ENCODE peak calls at places on chromosomes 1 and 21, in five cellular contexts. One of them, this sample, is unnamed.

GRCh38 chr21:34984356-34984755 is 64.7 kb downstream of the RUNX1 start:
- DNase-seq in GM12878: no peak
- DNase-seq in HepG2: no peak
- DNase-seq in K562: no peak
- DNase-seq in H1: no peak
- DNase-seq in this sample: no peak

GRCh38 chr1:103284270-103284669 is 175.9 kb upstream of the COL11A1 start:
- DNase-seq in K562: no peak
- DNase-seq in H1: no peak
- DNase-seq in GM12878: no peak
- DNase-seq in HepG2: no peak
- DNase-seq in this sample: peak

GRCh38 chr1:57826535-57826934 is 402.7 kb upstream of the DAB1 start:
- DNase-seq in K562: no peak
- DNase-seq in H1: no peak
- DNase-seq in GM12878: no peak
- DNase-seq in HepG2: no peak
- DNase-seq in this sample: peak

GRCh38 chr1:55632058-55632457 is 416.9 kb upstream of the USP24 start:
- DNase-seq in K562: no peak
- DNase-seq in HepG2: no peak
- DNase-seq in GM12878: no peak
- DNase-seq in H1: no peak
- DNase-seq in this sample: no peak

GRCh38 chr1:209886219-209886536 is 51.8 kb upstream of the SYT14 start:
- DNase-seq in GM12878: no peak
- DNase-seq in K562: no peak
- DNase-seq in HepG2: no peak
- DNase-seq in H1: no peak
- DNase-seq in this sample: no peak

GRCh38 chr1:19128965-19129514 is 81.0 kb downstream of the UBR4 start:
- DNase-seq in GM12878: no peak
- DNase-seq in HepG2: no peak
- DNase-seq in K562: no peak
- DNase-seq in H1: no peak
- DNase-seq in this sample: no peak

GRCh38 chr21:36966066-36966845 is at the start of gene HLCS:
- DNase-seq in HepG2: peak
- DNase-seq in K562: peak
- DNase-seq in H1: no peak
- DNase-seq in GM12878: no peak
- DNase-seq in this sample: peak

GRCh38 chr1:18938707-18939070 is 17.8 kb downstream of the IFFO2 start:
- DNase-seq in K562: no peak
- DNase-seq in H1: no peak
- DNase-seq in GM12878: no peak
- DNase-seq in HepG2: no peak
- DNase-seq in this sample: peak

GRCh38 chr1:205965039-205965630 is 21.9 kb upstream of the SLC26A9 start:
- DNase-seq in GM12878: no peak
- DNase-seq in HepG2: no peak
- DNase-seq in K562: no peak
- DNase-seq in H1: no peak
- DNase-seq in this sample: no peak

GRCh38 chr1:206074839-206075238 is 21.9 kb downstream of the RHEX start:
- DNase-seq in GM12878: no peak
- DNase-seq in H1: no peak
- DNase-seq in HepG2: no peak
- DNase-seq in K562: peak
- DNase-seq in this sample: no peak

GRCh38 chr1:61254629-61255323 is 172.4 kb downstream of the NFIA start:
- DNase-seq in HepG2: no peak
- DNase-seq in K562: no peak
- DNase-seq in GM12878: no peak
- DNase-seq in H1: no peak
- DNase-seq in this sample: peak

GRCh38 chr1:236159704-236160539 is 17.6 kb downstream of the GPR137B start:
- DNase-seq in GM12878: peak
- DNase-seq in HepG2: peak
- DNase-seq in H1: no peak
- DNase-seq in K562: no peak
- DNase-seq in this sample: no peak

GRCh38 chr1:77370161-77370560 is 88.3 kb downstream of the AK5 start:
- DNase-seq in K562: no peak
- DNase-seq in GM12878: no peak
- DNase-seq in HepG2: no peak
- DNase-seq in H1: no peak
- DNase-seq in this sample: no peak

GRCh38 chr1:58773406-58773840 is 10.4 kb downstream of the JUN start:
- DNase-seq in K562: no peak
- DNase-seq in HepG2: no peak
- DNase-seq in H1: no peak
- DNase-seq in GM12878: no peak
- DNase-seq in this sample: no peak

GRCh38 chr1:27117733-27118439 is 37.0 kb downstream of the SLC9A1 start:
- DNase-seq in GM12878: no peak
- DNase-seq in H1: no peak
- DNase-seq in HepG2: no peak
- DNase-seq in K562: no peak
- DNase-seq in this sample: no peak

GRCh38 chr1:9878421-9878820 is 31.6 kb downstream of the CTNNBIP1 start:
- DNase-seq in HepG2: no peak
- DNase-seq in H1: no peak
- DNase-seq in GM12878: no peak
- DNase-seq in K562: no peak
- DNase-seq in this sample: no peak

GRCh38 chr1:9874959-9875635 is 35.0 kb downstream of the CTNNBIP1 start:
- DNase-seq in H1: peak
- DNase-seq in GM12878: peak
- DNase-seq in HepG2: peak
- DNase-seq in K562: peak
- DNase-seq in this sample: peak

GRCh38 chr1:9874412-9874811 is 35.7 kb downstream of the CTNNBIP1 start:
- DNase-seq in GM12878: no peak
- DNase-seq in HepG2: no peak
- DNase-seq in H1: no peak
- DNase-seq in K562: no peak
- DNase-seq in this sample: no peak

GRCh38 chr1:9875636-9876000 is 34.5 kb downstream of the CTNNBIP1 start:
- DNase-seq in K562: no peak
- DNase-seq in H1: no peak
- DNase-seq in GM12878: no peak
- DNase-seq in HepG2: no peak
- DNase-seq in this sample: no peak

DNA sequence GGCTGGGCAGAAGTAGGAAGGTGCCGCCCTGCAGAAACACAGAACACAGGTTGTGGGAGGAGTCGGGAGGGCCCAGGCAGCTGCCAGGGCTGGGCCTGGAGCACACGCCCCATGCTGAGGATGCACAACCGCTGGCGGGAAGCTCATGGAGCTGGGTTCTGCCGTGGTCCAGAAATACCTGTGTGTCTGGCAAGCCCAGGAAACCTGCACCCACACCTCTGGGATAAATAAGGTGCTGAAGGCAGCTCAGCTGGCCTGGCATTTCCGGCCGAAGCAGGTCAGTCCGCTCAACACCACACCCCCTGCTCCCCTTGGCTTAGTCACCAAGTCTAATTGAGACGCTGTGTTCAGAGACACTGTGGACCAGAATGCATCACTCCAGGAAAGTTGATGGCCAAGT is 32.1 kb downstream of the CTNNBIP1 start:
- DNase-seq in GM12878: no peak
- DNase-seq in H1: no peak
- DNase-seq in HepG2: no peak
- DNase-seq in K562: no peak
- DNase-seq in this sample: no peak
- H3K27ac ChIP-seq in GM12878: no peak
- H3K27ac ChIP-seq in H1: no peak
- H3K27ac ChIP-seq in HepG2: no peak
- H3K27ac ChIP-seq in K562: no peak
- H3K27ac ChIP-seq in this sample: no peak

GRCh38 chr1:10980094-10980577 is 32.3 kb upstream of the TARDBP start:
- DNase-seq in K562: no peak
- DNase-seq in H1: peak
- DNase-seq in HepG2: peak
- DNase-seq in GM12878: no peak
- DNase-seq in this sample: no peak
- TF ChIP-seq EP300 in K562: no peak
- TF ChIP-seq EP300 in H1: no peak
- TF ChIP-seq EP300 in HepG2: no peak
- TF ChIP-seq EP300 in GM12878: no peak
- TF ChIP-seq EP300 in this sample: no peak

GRCh38 chr1:228142616-228143203 is 2.6 kb downstream of the GUK1 start:
- DNase-seq in HepG2: no peak
- DNase-seq in K562: no peak
- DNase-seq in H1: no peak
- DNase-seq in GM12878: no peak
- DNase-seq in this sample: no peak
- H3K9ac ChIP-seq in HepG2: no peak
- H3K9ac ChIP-seq in K562: peak
- H3K9ac ChIP-seq in H1: no peak
- H3K9ac ChIP-seq in GM12878: no peak
- H3K9ac ChIP-seq in this sample: peak

GRCh38 chr1:115336741-115337140 is 1.3 kb downstream of the NGF start:
- DNase-seq in H1: no peak
- DNase-seq in GM12878: no peak
- DNase-seq in K562: no peak
- DNase-seq in HepG2: no peak
- DNase-seq in this sample: peak
- H3K27ac ChIP-seq in H1: no peak
- H3K27ac ChIP-seq in GM12878: no peak
- H3K27ac ChIP-seq in K562: no peak
- H3K27ac ChIP-seq in HepG2: no peak
- H3K27ac ChIP-seq in this sample: no peak

GRCh38 chr1:10667815-10668214 is 128.6 kb downstream of the CASZ1 start:
- DNase-seq in HepG2: no peak
- DNase-seq in K562: no peak
- DNase-seq in GM12878: no peak
- DNase-seq in H1: no peak
- DNase-seq in this sample: peak

GRCh38 chr1:10664251-10664650 is 132.2 kb downstream of the CASZ1 start:
- DNase-seq in K562: no peak
- DNase-seq in GM12878: no peak
- DNase-seq in HepG2: no peak
- DNase-seq in H1: no peak
- DNase-seq in this sample: peak

GRCh38 chr1:10665226-10665625 is 131.2 kb downstream of the CASZ1 start:
- DNase-seq in K562: no peak
- DNase-seq in HepG2: no peak
- DNase-seq in GM12878: no peak
- DNase-seq in H1: no peak
- DNase-seq in this sample: no peak

GRCh38 chr1:10668241-10668761 is 128.1 kb downstream of the CASZ1 start:
- DNase-seq in HepG2: peak
- DNase-seq in H1: no peak
- DNase-seq in GM12878: no peak
- DNase-seq in K562: no peak
- DNase-seq in this sample: peak

DNA sequence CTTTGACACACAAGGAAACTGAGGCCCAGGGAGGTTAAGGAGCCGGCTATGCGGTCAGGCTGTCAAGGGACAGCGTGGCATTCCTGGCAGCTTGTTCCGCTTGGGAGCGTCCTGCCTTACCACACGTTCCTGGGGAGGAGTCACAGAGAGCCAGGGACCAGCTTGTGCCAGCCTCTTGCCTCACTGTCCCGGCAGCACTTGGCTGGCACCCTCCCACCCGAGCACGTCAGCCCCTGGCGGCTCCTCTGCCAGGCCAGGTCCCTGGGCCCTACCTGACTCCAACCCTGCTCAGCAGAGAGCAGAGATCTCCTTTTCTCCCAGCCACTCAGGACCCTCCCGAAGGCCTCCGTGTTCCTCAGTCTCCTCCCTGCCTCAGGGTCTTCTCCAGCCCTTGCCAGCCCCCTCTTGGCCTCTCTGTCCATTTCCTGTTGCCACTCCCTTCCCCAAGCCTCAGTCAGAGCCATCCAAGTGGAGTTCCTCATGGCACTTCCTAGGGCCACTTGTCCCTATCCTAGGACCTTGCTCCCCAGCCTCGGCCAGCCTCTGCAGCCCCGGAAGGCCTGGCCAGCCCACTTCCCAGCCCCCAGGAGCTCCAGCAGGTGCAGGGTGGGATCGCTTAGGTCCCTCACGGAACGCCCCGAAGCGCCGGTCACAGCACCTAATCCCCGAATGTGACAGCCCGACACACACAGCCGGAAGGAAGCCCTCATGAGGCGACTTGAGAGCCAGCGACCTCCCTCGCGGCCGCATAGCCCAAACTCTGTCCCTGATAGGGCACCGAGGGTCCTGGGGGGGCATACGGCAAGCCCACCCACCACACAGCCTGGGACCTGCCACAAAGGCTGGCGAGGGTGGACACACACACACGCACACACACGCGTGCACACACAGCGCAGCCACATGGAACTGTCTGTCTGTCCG is 130.3 kb downstream of the CASZ1 start:
- DNase-seq in H1: no peak
- DNase-seq in GM12878: no peak
- DNase-seq in K562: no peak
- DNase-seq in HepG2: no peak
- DNase-seq in this sample: no peak
- TF ChIP-seq EP300 in H1: no peak
- TF ChIP-seq EP300 in GM12878: no peak
- TF ChIP-seq EP300 in K562: no peak
- TF ChIP-seq EP300 in HepG2: no peak
- TF ChIP-seq EP300 in this sample: no peak